ENCODE peak calls at places on chromosomes 4 and X, in four cellular contexts. One of them, this sample, is unnamed.

GRCh38 chr4:18621186-18621585 is 599.6 kb upstream of the LCORL start:
- DNase-seq in SW480: no peak
- DNase-seq in GM19239: no peak
- DNase-seq in small intestine: no peak
- DNase-seq in this sample: no peak

GRCh38 chr4:2258091-2259035 is 3.5 kb downstream of the MXD4 start:
- DNase-seq in SW480: no peak
- DNase-seq in small intestine: no peak
- DNase-seq in GM19239: no peak
- DNase-seq in this sample: no peak

GRCh38 chrX:13092455-13092941 is 48.1 kb upstream of the FAM9C start:
- DNase-seq in SW480: peak
- DNase-seq in small intestine: peak
- DNase-seq in GM19239: no peak
- DNase-seq in this sample: peak

GRCh38 chr4:27218013-27218412 is 357.4 kb downstream of the STIM2 start:
- DNase-seq in SW480: no peak
- DNase-seq in small intestine: no peak
- DNase-seq in GM19239: no peak
- DNase-seq in this sample: no peak

GRCh38 chr4:36233567-36234266 is 10.6 kb downstream of the ARAP2 start:
- DNase-seq in SW480: no peak
- DNase-seq in small intestine: no peak
- DNase-seq in GM19239: no peak
- DNase-seq in this sample: no peak

GRCh38 chrX:124223524-124223923 is 108.9 kb upstream of the TEX13D start:
- DNase-seq in small intestine: no peak
- DNase-seq in SW480: no peak
- DNase-seq in GM19239: no peak
- DNase-seq in this sample: no peak

GRCh38 chrX:129961180-129962083 is 21.0 kb upstream of the BCORL1 start:
- DNase-seq in small intestine: peak
- DNase-seq in SW480: peak
- DNase-seq in GM19239: no peak
- DNase-seq in this sample: no peak

GRCh38 chr4:3302786-3303444 is 10.1 kb downstream of the RGS12 start:
- DNase-seq in small intestine: no peak
- DNase-seq in GM19239: no peak
- DNase-seq in SW480: no peak
- DNase-seq in this sample: no peak

GRCh38 chrX:25519258-25519657 is 503.5 kb upstream of the ARX start:
- DNase-seq in small intestine: no peak
- DNase-seq in SW480: no peak
- DNase-seq in GM19239: no peak
- DNase-seq in this sample: no peak

GRCh38 chrX:102712216-102712966 is at the start of gene GPRASP2:
- DNase-seq in SW480: peak
- DNase-seq in small intestine: peak
- DNase-seq in GM19239: no peak
- DNase-seq in this sample: peak

GRCh38 chr4:145760961-145761929 is 81.3 kb downstream of the C4orf51 start:
- DNase-seq in SW480: no peak
- DNase-seq in small intestine: no peak
- DNase-seq in GM19239: no peak
- DNase-seq in this sample: no peak

GRCh38 chrX:109472939-109473713 is 8.8 kb downstream of the GUCY2F start:
- DNase-seq in small intestine: no peak
- DNase-seq in GM19239: no peak
- DNase-seq in SW480: peak
- DNase-seq in this sample: no peak

GRCh38 chrX:79161655-79162054 is 17.2 kb downstream of the GPR174 start:
- DNase-seq in SW480: no peak
- DNase-seq in small intestine: peak
- DNase-seq in GM19239: no peak
- DNase-seq in this sample: peak

GRCh38 chrX:6169407-6169806 is 59.3 kb downstream of the NLGN4X start:
- DNase-seq in small intestine: no peak
- DNase-seq in GM19239: no peak
- DNase-seq in SW480: no peak
- DNase-seq in this sample: no peak

GRCh38 chr4:150713251-150713650 is 131.3 kb downstream of the MAB21L2 start:
- DNase-seq in SW480: no peak
- DNase-seq in GM19239: no peak
- DNase-seq in small intestine: no peak
- DNase-seq in this sample: no peak

GRCh38 chrX:11899091-11899490 is 141.1 kb downstream of the MSL3 start:
- DNase-seq in small intestine: no peak
- DNase-seq in SW480: peak
- DNase-seq in GM19239: no peak
- DNase-seq in this sample: no peak

This sample was measured in naive thymus-derived CD4-positive, alpha-beta T cell.